ENCODE peak calls at places on chromosomes 7 and 10, in seven cellular contexts. U is H9, I is IMR-90, R is H1, D is neuronal stem cell, E is mesenchymal stem cell, L is trophoblast cell. S is an unnamed sample.

GRCh38 chr7:4612939-4613841 is 68.9 kb upstream of the FOXK1 start:
- DNase-seq in U (peak), I (peak), R (peak), D (no peak), E (no peak), L (no peak), S (peak)

GRCh38 chr10:74145133-74145532 is 5.5 kb downstream of the AP3M1 start:
- DNase-seq in U (no peak), I (peak), R (no peak), D (no peak), E (peak), L (no peak), S (no peak)

GRCh38 chr10:6912424-6912823 is 332.3 kb upstream of the PRKCQ start:
- DNase-seq in U (no peak), I (peak), R (no peak), D (no peak), E (peak), L (no peak), S (no peak)

GRCh38 chr10:27771231-27771630 is 25.6 kb upstream of the MKX start:
- DNase-seq in U (no peak), I (no peak), R (no peak), D (no peak), E (no peak), L (no peak), S (peak)

GRCh38 chr10:101892782-101893391 is 49.3 kb upstream of the KCNIP2 start:
- DNase-seq in U (no peak), I (peak), R (no peak), D (no peak), E (no peak), L (no peak), S (no peak)

GRCh38 chr7:2384354-2385243 is 18.8 kb upstream of the CHST12 start:
- DNase-seq in U (no peak), I (no peak), R (no peak), D (no peak), E (no peak), L (no peak), S (no peak)

GRCh38 chr10:32437334-32437733 is 8.6 kb upstream of the CCDC7 start:
- DNase-seq in U (no peak), I (peak), R (no peak), D (no peak), E (no peak), L (no peak), S (no peak)

GRCh38 chr7:149463500-149464161 is 2.8 kb upstream of the ZNF777 start:
- DNase-seq in U (no peak), I (no peak), R (no peak), D (no peak), E (no peak), L (no peak), S (no peak)

GRCh38 chr10:29392376-29393021 is 103.6 kb downstream of the LYZL1 start:
- DNase-seq in U (peak), I (peak), R (peak), D (peak), E (peak), L (peak), S (peak)

GRCh38 chr7:151864081-151864480 is 12.8 kb downstream of the PRKAG2 start:
- DNase-seq in U (no peak), I (no peak), R (no peak), D (no peak), E (no peak), L (no peak), S (no peak)

GRCh38 chr7:1665721-1666250 is 4.3 kb upstream of the ELFN1 start:
- DNase-seq in U (peak), I (peak), R (peak), D (peak), E (peak), L (no peak), S (no peak)

GRCh38 chr7:151808296-151809155 is 68.4 kb downstream of the PRKAG2 start:
- DNase-seq in U (no peak), I (no peak), R (no peak), D (no peak), E (no peak), L (peak), S (no peak)

GRCh38 chr7:93620057-93620456 is 45.5 kb upstream of the CALCR start:
- DNase-seq in U (no peak), I (no peak), R (no peak), D (no peak), E (no peak), L (no peak), S (no peak)

GRCh38 chr7:106199813-106200364 is 84.9 kb downstream of the NAMPT start:
- DNase-seq in U (no peak), I (no peak), R (no peak), D (no peak), E (peak), L (no peak), S (no peak)

GRCh38 chr7:134787720-134788119 is 8.3 kb downstream of the CALD1 start:
- DNase-seq in U (no peak), I (no peak), R (no peak), D (no peak), E (no peak), L (no peak), S (no peak)

GRCh38 chr10:126459878-126460481 is 71.7 kb upstream of the ADAM12 start:
- DNase-seq in U (no peak), I (peak), R (no peak), D (no peak), E (peak), L (peak), S (peak)

GRCh38 chr10:31424473-31424872 is 105.5 kb downstream of the ZEB1 start:
- DNase-seq in U (no peak), I (no peak), R (no peak), D (no peak), E (no peak), L (no peak), S (no peak)

GRCh38 chr10:94098916-94099315 is 105.2 kb downstream of the PLCE1 start:
- DNase-seq in U (no peak), I (no peak), R (no peak), D (no peak), E (no peak), L (no peak), S (peak)

GRCh38 chr7:162583-163297 is 29.6 kb upstream of the FAM20C start:
- DNase-seq in U (no peak), I (no peak), R (no peak), D (no peak), E (no peak), L (no peak), S (peak)

GRCh38 chr10:5525581-5526271 is 965 bp downstream of the CALML3 start:
- DNase-seq in U (no peak), I (no peak), R (no peak), D (no peak), E (no peak), L (no peak), S (no peak)

GRCh38 chr10:484925-485661 is 204.4 kb downstream of the DIP2C start:
- DNase-seq in U (peak), I (no peak), R (peak), D (no peak), E (no peak), L (no peak), S (no peak)

GRCh38 chr10:10967029-10967428 is 50.6 kb upstream of the CELF2 start:
- DNase-seq in U (no peak), I (no peak), R (no peak), D (no peak), E (no peak), L (no peak), S (no peak)

GRCh38 chr7:130900471-130901076 is 166.6 kb upstream of the KLF14 start:
- DNase-seq in U (no peak), I (no peak), R (no peak), D (no peak), E (no peak), L (no peak), S (no peak)

GRCh38 chr10:68137174-68137573 is 27.9 kb downstream of the MYPN start:
- DNase-seq in U (no peak), I (peak), R (no peak), D (no peak), E (no peak), L (no peak), S (no peak)

GRCh38 chr10:31771345-31771831 is 157.2 kb downstream of the ARHGAP12 start:
- DNase-seq in U (no peak), I (peak), R (no peak), D (no peak), E (no peak), L (no peak), S (no peak)

GRCh38 chr7:41459623-41460256 is 243.2 kb downstream of the INHBA start:
- DNase-seq in U (no peak), I (no peak), R (no peak), D (no peak), E (peak), L (no peak), S (no peak)

GRCh38 chr7:105656922-105657521 is 75.7 kb upstream of the EFCAB10 start:
- DNase-seq in U (peak), I (no peak), R (peak), D (no peak), E (no peak), L (no peak), S (peak)

GRCh38 chr10:33534455-33534854 is 200.0 kb upstream of the NRP1 start:
- DNase-seq in U (no peak), I (no peak), R (no peak), D (no peak), E (no peak), L (no peak), S (no peak)

GRCh38 chr10:1050555-1050954 is 1.6 kb upstream of the IDI1 start:
- DNase-seq in U (peak), I (no peak), R (no peak), D (no peak), E (peak), L (peak), S (peak)

GRCh38 chr10:65320256-65321026 is 1605.4 kb upstream of the LRRTM3 start:
- DNase-seq in U (no peak), I (no peak), R (no peak), D (no peak), E (peak), L (no peak), S (peak)

GRCh38 chr7:122578350-122578749 is 120.6 kb downstream of the RNF133 start:
- DNase-seq in U (no peak), I (no peak), R (no peak), D (no peak), E (no peak), L (no peak), S (no peak)

GRCh38 chr10:70918851-70919530 is 30.6 kb upstream of the PCBD1 start:
- DNase-seq in U (no peak), I (no peak), R (no peak), D (no peak), E (no peak), L (no peak), S (no peak)

GRCh38 chr7:40237731-40238130 is 102.9 kb downstream of the SUGCT start:
- DNase-seq in U (no peak), I (no peak), R (no peak), D (no peak), E (no peak), L (no peak), S (no peak)

DNA sequence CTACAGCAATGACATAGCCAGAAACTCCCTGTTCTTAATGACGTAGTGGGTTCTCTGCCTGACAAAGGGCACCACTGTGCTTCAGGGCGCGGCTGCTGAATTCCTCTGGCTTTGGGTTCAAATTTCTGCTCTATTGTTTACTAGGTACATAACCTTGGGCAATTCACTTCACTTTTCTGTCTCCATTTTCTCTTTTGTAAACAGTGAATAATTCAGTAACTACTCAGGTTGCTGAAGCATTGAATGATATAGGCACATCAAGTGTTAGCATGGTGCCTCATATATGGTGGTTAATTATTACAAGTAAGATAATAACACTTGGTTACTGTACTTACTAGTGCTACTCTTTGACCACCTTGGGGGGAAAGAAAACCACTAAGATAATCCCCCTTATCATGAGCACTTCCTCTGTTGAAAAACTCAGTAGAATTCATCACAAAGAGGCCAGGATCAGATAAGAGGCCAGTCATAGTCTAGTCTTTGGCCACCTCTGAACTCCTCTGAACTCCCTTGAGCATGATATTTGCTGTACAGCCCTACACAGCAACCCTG is 92.0 kb upstream of the AHR start:
- DNase-seq in U (no peak), I (no peak), R (no peak), D (no peak), E (no peak), L (no peak), S (peak)
- H2AK5ac ChIP-seq in U (no peak), I (no peak), R (no peak), D (no peak), E (no peak), L (no peak), S (no peak)

DNA sequence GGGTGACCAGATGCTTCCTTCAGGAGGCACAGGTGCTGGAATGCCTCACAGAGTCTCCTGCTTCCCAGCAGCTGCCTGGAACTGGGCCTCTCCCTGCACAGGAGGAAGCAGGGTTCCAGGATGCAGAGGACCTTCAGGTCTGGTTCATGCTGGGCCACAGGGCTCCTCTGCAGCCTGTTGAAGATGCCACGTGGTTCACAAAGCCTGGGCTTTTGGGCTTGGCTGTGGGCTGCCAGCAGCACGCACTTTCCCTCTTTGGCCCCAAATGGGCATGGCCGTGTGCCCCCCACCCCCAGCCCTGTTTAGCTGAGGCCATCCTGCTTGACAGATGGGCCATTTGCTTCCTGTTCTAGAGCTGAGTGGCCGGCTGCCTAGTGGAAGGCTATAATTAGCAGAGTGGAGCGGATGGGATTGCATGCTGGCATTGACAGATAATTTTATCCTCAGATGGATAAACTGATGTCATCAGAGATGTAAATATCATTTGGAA is 28.0 kb downstream of the TSPAN15 start:
- DNase-seq in U (no peak), I (no peak), R (no peak), D (no peak), E (no peak), L (no peak), S (no peak)
- H2AK5ac ChIP-seq in U (no peak), I (no peak), R (no peak), D (no peak), E (no peak), L (no peak), S (no peak)

DNA sequence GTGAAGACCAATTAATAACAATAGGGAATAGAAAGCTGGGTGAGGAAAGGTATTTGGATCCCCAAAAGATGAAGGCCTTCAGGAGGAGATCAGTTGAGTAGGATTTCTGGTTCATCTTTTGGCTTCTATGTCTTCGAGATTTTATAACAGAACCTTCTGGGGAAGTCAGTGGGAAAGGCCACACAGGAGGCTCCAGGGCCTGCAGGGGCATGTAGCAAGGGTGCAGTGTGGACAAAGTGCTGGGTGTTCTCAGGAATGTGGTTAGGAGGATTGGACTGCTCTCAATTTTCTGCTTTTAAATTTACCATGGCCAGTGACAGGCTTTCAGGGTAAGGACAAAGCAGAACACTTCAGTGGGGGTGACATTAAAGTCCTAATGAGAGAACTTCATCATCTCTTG is 378.0 kb downstream of the CCSER2 start:
- DNase-seq in U (no peak), I (no peak), R (no peak), D (no peak), E (no peak), L (no peak), S (no peak)
- H2AK5ac ChIP-seq in U (no peak), I (no peak), R (no peak), D (no peak), E (no peak), L (no peak), S (no peak)

GRCh38 chr10:20765066-20765465 is 132.0 kb downstream of the NEBL start:
- DNase-seq in U (no peak), I (no peak), R (no peak), D (no peak), E (no peak), L (no peak), S (no peak)

GRCh38 chr10:20760450-20760849 is 136.7 kb downstream of the NEBL start:
- DNase-seq in U (no peak), I (no peak), R (no peak), D (no peak), E (no peak), L (no peak), S (no peak)
- H2AK5ac ChIP-seq in U (no peak), I (no peak), R (no peak), D (no peak), E (no peak), L (no peak), S (no peak)

DNA sequence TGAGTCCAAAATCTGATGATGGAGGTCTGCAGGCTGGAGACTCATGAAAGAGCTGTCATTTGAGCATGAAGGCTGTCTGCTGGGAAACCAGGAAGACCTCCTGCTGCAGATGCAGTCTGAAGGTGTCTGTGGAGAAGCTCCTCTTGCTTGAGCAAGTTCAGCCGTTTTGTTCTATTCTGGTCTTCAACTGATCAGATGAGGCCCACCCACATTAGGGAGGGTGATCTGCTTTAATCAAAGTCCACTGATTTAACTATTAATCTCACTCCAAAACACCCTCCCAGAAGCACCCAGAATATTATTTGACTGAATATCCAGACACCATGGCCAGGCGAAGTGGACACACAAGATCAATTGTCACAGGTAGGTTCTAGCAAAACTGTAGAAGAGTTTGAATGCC is 116.5 kb downstream of the GATA3 start:
- DNase-seq in U (no peak), I (no peak), R (no peak), D (no peak), E (no peak), L (no peak), S (no peak)
- H2AK5ac ChIP-seq in U (no peak), I (no peak), R (no peak), D (no peak), E (no peak), L (no peak), S (no peak)

GRCh38 chr10:13712799-13713581 is 126.2 kb downstream of the PRPF18 start:
- DNase-seq in U (no peak), I (peak), R (no peak), D (no peak), E (peak), L (peak), S (peak)

GRCh38 chr10:13708256-13708990 is 121.7 kb downstream of the PRPF18 start:
- DNase-seq in U (no peak), I (no peak), R (no peak), D (no peak), E (peak), L (peak), S (peak)

GRCh38 chr10:13711281-13711680 is 124.5 kb downstream of the PRPF18 start:
- DNase-seq in U (no peak), I (no peak), R (no peak), D (no peak), E (no peak), L (no peak), S (no peak)

GRCh38 chr10:13707156-13707881 is 120.6 kb downstream of the PRPF18 start:
- DNase-seq in U (peak), I (peak), R (peak), D (peak), E (peak), L (peak), S (peak)

DNA sequence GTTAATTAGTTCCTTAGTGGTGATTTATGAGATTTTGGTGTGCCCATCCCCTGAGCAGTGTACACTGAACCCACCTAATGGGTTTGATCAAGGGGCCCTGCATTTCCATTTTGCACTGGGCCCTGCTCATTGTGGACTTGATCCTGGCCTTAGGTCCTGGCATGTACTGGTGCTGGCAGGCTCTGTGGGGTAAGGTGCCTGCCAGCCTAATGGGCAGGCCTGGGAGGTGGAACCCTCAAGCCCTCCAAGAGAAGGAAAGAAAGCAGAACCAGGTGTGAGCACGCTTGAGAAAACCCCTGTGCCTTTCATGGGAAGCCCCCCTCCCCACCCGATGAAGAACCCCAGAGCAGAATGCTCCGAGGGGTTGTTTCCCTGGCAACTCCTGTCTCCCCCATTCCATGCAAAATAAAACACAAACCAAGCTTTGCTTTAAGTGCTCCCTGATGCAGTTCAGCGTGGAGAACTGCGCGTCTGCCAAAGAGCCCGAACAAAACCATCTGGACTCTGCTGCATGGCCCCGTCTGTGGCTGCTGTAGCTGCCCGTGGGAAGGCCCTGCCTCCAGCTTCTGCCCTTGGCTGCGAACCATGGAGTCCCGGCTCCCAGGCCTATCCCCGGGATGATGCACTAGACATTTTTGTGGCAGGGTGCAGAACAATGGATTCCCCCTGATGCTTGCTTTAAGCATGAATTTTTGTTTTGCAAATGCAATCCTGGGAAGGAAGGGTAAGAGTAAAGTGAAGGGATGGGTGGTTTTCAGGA is 123.3 kb downstream of the PRPF18 start:
- DNase-seq in U (no peak), I (no peak), R (no peak), D (no peak), E (no peak), L (no peak), S (no peak)
- H2AK5ac ChIP-seq in U (no peak), I (peak), R (no peak), D (no peak), E (peak), L (peak), S (no peak)